ENCODE peak calls at places on chromosomes 16 and 17, in nine cellular contexts. One of them, this sample, is unnamed.

GRCh38 chr17:29573871-29574731 is 5.6 kb downstream of the TP53I13 start:
- DNase-seq in lower leg skin: peak; percentile 70
- DNase-seq in epithelial cell of esophagus: no peak
- DNase-seq in Peyer's patch: peak; percentile 44
- DNase-seq in adrenal gland: no peak
- DNase-seq in keratinocyte: no peak
- DNase-seq in AG04449: no peak
- DNase-seq in choroid plexus epithelial cell: no peak
- DNase-seq in kidney epithelial cell: no peak
- DNase-seq in this sample: no peak

GRCh38 chr17:27975146-27976011 is 67.1 kb upstream of the NLK start:
- DNase-seq in AG04449: no peak
- DNase-seq in keratinocyte: no peak
- DNase-seq in kidney epithelial cell: no peak
- DNase-seq in lower leg skin: no peak
- DNase-seq in Peyer's patch: no peak
- DNase-seq in choroid plexus epithelial cell: peak; percentile 28
- DNase-seq in epithelial cell of esophagus: peak; percentile 58
- DNase-seq in adrenal gland: peak; percentile 22
- DNase-seq in this sample: peak; percentile 65

GRCh38 chr17:14165672-14166071 is 71.0 kb downstream of the CDRT15 start:
- DNase-seq in Peyer's patch: no peak
- DNase-seq in kidney epithelial cell: no peak
- DNase-seq in choroid plexus epithelial cell: no peak
- DNase-seq in epithelial cell of esophagus: no peak
- DNase-seq in adrenal gland: no peak
- DNase-seq in keratinocyte: no peak
- DNase-seq in lower leg skin: no peak
- DNase-seq in AG04449: no peak
- DNase-seq in this sample: no peak

GRCh38 chr17:78933959-78934568 is 8.9 kb upstream of the TIMP2 start:
- DNase-seq in adrenal gland: peak; percentile 98
- DNase-seq in choroid plexus epithelial cell: peak; percentile 99
- DNase-seq in Peyer's patch: peak; percentile 77
- DNase-seq in lower leg skin: peak; percentile 99
- DNase-seq in keratinocyte: no peak
- DNase-seq in kidney epithelial cell: peak; percentile 85
- DNase-seq in epithelial cell of esophagus: peak; percentile 91
- DNase-seq in AG04449: peak; percentile 95
- DNase-seq in this sample: peak; percentile 99

GRCh38 chr16:14302031-14302398 is 230.9 kb downstream of the MRTFB start:
- DNase-seq in epithelial cell of esophagus: peak; percentile 79
- DNase-seq in adrenal gland: peak; percentile 66
- DNase-seq in keratinocyte: no peak
- DNase-seq in lower leg skin: peak; percentile 89
- DNase-seq in Peyer's patch: peak; percentile 72
- DNase-seq in kidney epithelial cell: no peak
- DNase-seq in choroid plexus epithelial cell: peak; percentile 46
- DNase-seq in AG04449: no peak
- DNase-seq in this sample: peak; percentile 51

GRCh38 chr17:12358477-12358876 is 307.2 kb upstream of the MYOCD start:
- DNase-seq in adrenal gland: no peak
- DNase-seq in Peyer's patch: no peak
- DNase-seq in choroid plexus epithelial cell: no peak
- DNase-seq in keratinocyte: no peak
- DNase-seq in lower leg skin: no peak
- DNase-seq in epithelial cell of esophagus: no peak
- DNase-seq in AG04449: no peak
- DNase-seq in kidney epithelial cell: no peak
- DNase-seq in this sample: no peak

GRCh38 chr16:10078541-10078949 is 103.7 kb downstream of the GRIN2A start:
- DNase-seq in kidney epithelial cell: no peak
- DNase-seq in AG04449: no peak
- DNase-seq in lower leg skin: no peak
- DNase-seq in epithelial cell of esophagus: no peak
- DNase-seq in Peyer's patch: no peak
- DNase-seq in keratinocyte: no peak
- DNase-seq in adrenal gland: no peak
- DNase-seq in choroid plexus epithelial cell: no peak
- DNase-seq in this sample: no peak

GRCh38 chr16:8727857-8728618 is 53.6 kb downstream of the ABAT start:
- DNase-seq in lower leg skin: no peak
- DNase-seq in kidney epithelial cell: no peak
- DNase-seq in adrenal gland: no peak
- DNase-seq in keratinocyte: no peak
- DNase-seq in choroid plexus epithelial cell: no peak
- DNase-seq in Peyer's patch: no peak
- DNase-seq in epithelial cell of esophagus: no peak
- DNase-seq in AG04449: no peak
- DNase-seq in this sample: no peak

GRCh38 chr16:52005551-52005950 is 541.4 kb downstream of the TOX3 start:
- DNase-seq in Peyer's patch: no peak
- DNase-seq in choroid plexus epithelial cell: no peak
- DNase-seq in epithelial cell of esophagus: no peak
- DNase-seq in lower leg skin: no peak
- DNase-seq in AG04449: no peak
- DNase-seq in keratinocyte: no peak
- DNase-seq in kidney epithelial cell: no peak
- DNase-seq in adrenal gland: no peak
- DNase-seq in this sample: no peak

GRCh38 chr17:49406791-49407190 is 7.9 kb downstream of the PHB1 start:
- DNase-seq in adrenal gland: peak; percentile 5
- DNase-seq in AG04449: no peak
- DNase-seq in keratinocyte: no peak
- DNase-seq in Peyer's patch: no peak
- DNase-seq in kidney epithelial cell: no peak
- DNase-seq in choroid plexus epithelial cell: no peak
- DNase-seq in lower leg skin: peak; percentile 56
- DNase-seq in epithelial cell of esophagus: no peak
- DNase-seq in this sample: no peak

GRCh38 chr17:39737761-39738567 is at the start of gene GRB7:
- DNase-seq in lower leg skin: no peak
- DNase-seq in choroid plexus epithelial cell: no peak
- DNase-seq in epithelial cell of esophagus: peak; percentile 83
- DNase-seq in adrenal gland: no peak
- DNase-seq in kidney epithelial cell: no peak
- DNase-seq in AG04449: no peak
- DNase-seq in keratinocyte: no peak
- DNase-seq in Peyer's patch: peak; percentile 91
- DNase-seq in this sample: no peak

GRCh38 chr17:27571563-27572129 is 59.3 kb upstream of the LGALS9 start:
- DNase-seq in keratinocyte: no peak
- DNase-seq in adrenal gland: no peak
- DNase-seq in AG04449: no peak
- DNase-seq in choroid plexus epithelial cell: no peak
- DNase-seq in epithelial cell of esophagus: no peak
- DNase-seq in kidney epithelial cell: no peak
- DNase-seq in Peyer's patch: no peak
- DNase-seq in lower leg skin: no peak
- DNase-seq in this sample: no peak

DNA sequence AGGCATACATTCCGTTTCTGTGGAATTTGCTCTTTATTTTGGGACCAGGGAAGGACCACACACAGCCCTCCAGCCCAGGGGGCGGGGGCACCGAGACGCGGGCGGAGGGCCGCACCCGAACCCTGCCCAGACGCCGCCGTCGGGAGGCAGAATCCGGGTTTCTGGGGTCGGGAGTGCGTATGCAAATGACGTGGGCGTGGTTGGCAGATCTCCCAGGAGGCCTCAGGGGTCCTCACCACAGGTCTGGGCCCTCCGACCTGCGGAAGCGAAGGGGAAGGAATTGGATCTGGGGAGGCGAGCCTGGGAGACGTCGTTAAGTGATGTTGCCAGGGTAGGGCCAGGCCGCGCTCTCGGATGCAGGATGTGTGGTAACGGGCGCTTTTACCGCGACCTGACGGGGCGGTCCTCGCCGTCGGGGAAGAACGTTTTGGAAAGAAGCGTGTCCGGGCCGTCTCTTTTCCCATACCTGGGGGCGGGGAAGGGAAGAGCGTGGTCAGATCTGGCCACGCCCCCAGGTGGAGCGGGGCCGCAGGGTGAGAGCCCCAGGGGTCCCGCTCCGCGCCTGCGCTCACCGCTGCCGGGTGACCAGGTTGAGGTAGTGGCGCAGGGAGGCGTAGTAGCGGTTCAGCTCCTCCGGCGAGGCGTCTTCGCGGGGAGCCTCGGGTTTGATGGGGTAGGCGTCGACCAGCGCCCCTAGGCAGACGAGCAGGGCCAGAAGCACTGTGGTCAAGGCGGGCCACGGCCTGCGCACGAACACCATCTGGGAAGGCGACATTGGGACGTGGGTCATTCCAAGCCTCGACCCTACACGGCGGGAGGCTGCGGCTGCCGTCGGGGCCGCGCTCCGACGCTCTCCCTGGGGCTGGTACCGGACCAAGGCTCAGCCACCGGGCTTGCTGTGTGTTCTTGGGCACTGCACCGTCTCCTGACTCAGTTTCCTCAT is 745 bp downstream of the PYY start:
- DNase-seq in kidney epithelial cell: no peak
- DNase-seq in AG04449: no peak
- DNase-seq in adrenal gland: no peak
- DNase-seq in choroid plexus epithelial cell: peak; percentile 39
- DNase-seq in lower leg skin: no peak
- DNase-seq in keratinocyte: no peak
- DNase-seq in epithelial cell of esophagus: no peak
- DNase-seq in Peyer's patch: no peak
- DNase-seq in this sample: no peak
- H3K4me3 ChIP-seq in kidney epithelial cell: no peak overlapping the region
- H3K4me3 ChIP-seq in AG04449: no peak overlapping the region
- H3K4me3 ChIP-seq in adrenal gland: no peak overlapping the region
- H3K4me3 ChIP-seq in choroid plexus epithelial cell: no peak overlapping the region
- H3K4me3 ChIP-seq in lower leg skin: no peak overlapping the region
- H3K4me3 ChIP-seq in keratinocyte: no peak overlapping the region
- H3K4me3 ChIP-seq in epithelial cell of esophagus: no peak overlapping the region
- H3K4me3 ChIP-seq in Peyer's patch: no peak overlapping the region
- H3K4me3 ChIP-seq in this sample: no peak overlapping the region

DNA sequence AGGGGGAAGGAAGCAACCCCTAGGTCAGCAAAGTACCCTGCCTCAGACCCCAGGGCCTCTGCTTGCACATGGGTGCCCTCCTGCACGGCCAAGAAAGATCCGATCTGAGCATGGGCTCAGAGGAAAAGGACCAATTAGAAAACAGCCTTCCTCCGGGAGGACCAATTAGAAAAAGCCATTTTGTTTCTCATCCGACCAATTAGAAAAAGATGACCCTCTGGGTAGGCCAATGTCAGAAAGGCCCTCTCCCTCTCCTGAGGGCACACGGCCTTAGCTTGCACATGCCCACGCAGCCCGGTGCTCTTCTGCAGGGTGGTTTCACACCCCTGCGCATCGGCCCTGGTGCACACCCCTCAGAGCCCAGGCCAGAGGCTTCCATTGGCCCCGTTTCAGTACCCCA is 5.1 kb upstream of the CISD3 start:
- DNase-seq in keratinocyte: no peak
- DNase-seq in Peyer's patch: no peak
- DNase-seq in choroid plexus epithelial cell: no peak
- DNase-seq in lower leg skin: no peak
- DNase-seq in kidney epithelial cell: no peak
- DNase-seq in epithelial cell of esophagus: no peak
- DNase-seq in adrenal gland: no peak
- DNase-seq in AG04449: no peak
- DNase-seq in this sample: no peak
- TF ChIP-seq CTCF in keratinocyte: no peak
- TF ChIP-seq CTCF in Peyer's patch: no peak
- TF ChIP-seq CTCF in choroid plexus epithelial cell: no peak
- TF ChIP-seq CTCF in lower leg skin: no peak
- TF ChIP-seq CTCF in kidney epithelial cell: no peak
- TF ChIP-seq CTCF in epithelial cell of esophagus: no peak
- TF ChIP-seq CTCF in adrenal gland: no peak
- TF ChIP-seq CTCF in AG04449: no peak
- TF ChIP-seq CTCF in this sample: no peak

DNA sequence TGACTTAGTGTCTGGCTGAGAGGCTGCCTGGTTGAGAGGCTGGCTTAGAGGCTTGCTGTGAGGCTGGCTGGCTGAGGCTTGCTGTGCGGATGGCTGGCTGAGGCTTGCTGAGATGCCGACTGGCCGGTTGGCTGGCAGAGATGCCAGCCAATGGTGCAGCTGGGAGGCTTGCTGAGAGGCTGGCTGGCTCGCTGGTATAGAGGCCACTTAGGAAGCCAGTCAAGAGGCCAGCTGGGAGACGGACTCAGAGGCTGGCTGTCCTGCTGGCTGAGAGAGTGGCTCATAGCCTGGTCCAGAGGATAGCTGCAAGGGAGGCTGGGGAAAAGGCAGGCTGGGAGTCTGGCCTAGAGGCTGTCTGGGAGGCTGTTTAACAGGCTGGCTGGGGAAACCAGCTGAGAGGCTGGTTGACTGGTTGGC is 37.3 kb upstream of the ACSM2B start:
- DNase-seq in epithelial cell of esophagus: no peak
- DNase-seq in AG04449: no peak
- DNase-seq in Peyer's patch: no peak
- DNase-seq in choroid plexus epithelial cell: no peak
- DNase-seq in keratinocyte: no peak
- DNase-seq in kidney epithelial cell: no peak
- DNase-seq in lower leg skin: no peak
- DNase-seq in adrenal gland: no peak
- DNase-seq in this sample: no peak
- H3K4me3 ChIP-seq in epithelial cell of esophagus: no peak overlapping the region
- H3K4me3 ChIP-seq in AG04449: no peak overlapping the region
- H3K4me3 ChIP-seq in Peyer's patch: no peak overlapping the region
- H3K4me3 ChIP-seq in choroid plexus epithelial cell: no peak overlapping the region
- H3K4me3 ChIP-seq in keratinocyte: no peak overlapping the region
- H3K4me3 ChIP-seq in kidney epithelial cell: no peak overlapping the region
- H3K4me3 ChIP-seq in lower leg skin: no peak overlapping the region
- H3K4me3 ChIP-seq in adrenal gland: no peak overlapping the region
- H3K4me3 ChIP-seq in this sample: no peak overlapping the region

GRCh38 chr17:76735006-76735405 is 2.1 kb downstream of the SRSF2 start:
- DNase-seq in AG04449: no peak
- DNase-seq in Peyer's patch: no peak
- DNase-seq in choroid plexus epithelial cell: peak; percentile 65
- DNase-seq in keratinocyte: no peak
- DNase-seq in adrenal gland: no peak
- DNase-seq in lower leg skin: no peak
- DNase-seq in epithelial cell of esophagus: peak; percentile 50
- DNase-seq in kidney epithelial cell: no peak
- DNase-seq in this sample: peak; percentile 45

GRCh38 chr17:76737676-76738467 is at the start of gene MFSD11:
- DNase-seq in keratinocyte: no peak
- DNase-seq in Peyer's patch: peak; percentile 95
- DNase-seq in AG04449: peak; percentile 51
- DNase-seq in lower leg skin: peak; percentile 98
- DNase-seq in kidney epithelial cell: no peak
- DNase-seq in epithelial cell of esophagus: peak; percentile 95
- DNase-seq in adrenal gland: peak; percentile 91
- DNase-seq in choroid plexus epithelial cell: peak; percentile 97
- DNase-seq in this sample: peak; percentile 90

GRCh38 chr17:76735586-76736348 is 1.4 kb downstream of the SRSF2 start:
- DNase-seq in Peyer's patch: no peak
- DNase-seq in choroid plexus epithelial cell: no peak
- DNase-seq in kidney epithelial cell: no peak
- DNase-seq in AG04449: no peak
- DNase-seq in keratinocyte: no peak
- DNase-seq in adrenal gland: no peak
- DNase-seq in lower leg skin: no peak
- DNase-seq in epithelial cell of esophagus: no peak
- DNase-seq in this sample: no peak

GRCh38 chr17:76737082-76737675 is at the start of gene SRSF2:
- DNase-seq in choroid plexus epithelial cell: peak; percentile 99
- DNase-seq in keratinocyte: peak; percentile 85
- DNase-seq in Peyer's patch: peak; percentile 99
- DNase-seq in epithelial cell of esophagus: peak; percentile 99
- DNase-seq in AG04449: peak; percentile 84
- DNase-seq in adrenal gland: peak; percentile 98
- DNase-seq in kidney epithelial cell: peak; percentile 76
- DNase-seq in lower leg skin: peak; percentile 100
- DNase-seq in this sample: peak; percentile 97

GRCh38 chr17:76736349-76737081 is 616 bp downstream of the SRSF2 start:
- DNase-seq in keratinocyte: no peak
- DNase-seq in choroid plexus epithelial cell: peak; percentile 73
- DNase-seq in AG04449: no peak
- DNase-seq in Peyer's patch: peak; percentile 91
- DNase-seq in lower leg skin: peak; percentile 95
- DNase-seq in epithelial cell of esophagus: peak; percentile 68
- DNase-seq in adrenal gland: peak; percentile 83
- DNase-seq in kidney epithelial cell: no peak
- DNase-seq in this sample: peak; percentile 50
- TF ChIP-seq CTCF in keratinocyte: no peak
- TF ChIP-seq CTCF in choroid plexus epithelial cell: peak; percentile 36
- TF ChIP-seq CTCF in AG04449: peak; percentile 38
- TF ChIP-seq CTCF in Peyer's patch: no peak
- TF ChIP-seq CTCF in lower leg skin: peak; percentile 55
- TF ChIP-seq CTCF in epithelial cell of esophagus: peak; percentile 17
- TF ChIP-seq CTCF in adrenal gland: peak; percentile 32
- TF ChIP-seq CTCF in kidney epithelial cell: no peak
- TF ChIP-seq CTCF in this sample: no peak